ENCODE peak calls at places on chromosomes 16 and 17, in eight cellular contexts. G is left ventricle myocardium inferior, W is RWPE1, X is astrocyte of the spinal cord, R is esophagus squamous epithelium, A is fibroblast of mammary gland, S is BJ, E is WTC11. P is an unnamed sample.

GRCh38 chr17:19728114-19728495 is 11.7 kb upstream of the SLC47A2 start:
- DNase-seq in A (peak), E (no peak), W (peak), G (peak), X (peak), R (no peak), S (peak), P (peak)

GRCh38 chr17:55664287-55664686 is 58.4 kb downstream of the TMEM100 start:
- DNase-seq in R (no peak), X (no peak), S (no peak), A (no peak), E (no peak), G (no peak), W (no peak), P (no peak)

GRCh38 chr16:90008708-90009145 is 10.5 kb downstream of the DBNDD1 start:
- DNase-seq in S (no peak), G (no peak), W (no peak), A (no peak), E (no peak), R (no peak), X (peak), P (no peak)

GRCh38 chr17:43467981-43468541 is 15.7 kb upstream of the DHX8 start:
- DNase-seq in E (no peak), S (peak), A (peak), W (peak), R (no peak), X (peak), G (no peak), P (no peak)

GRCh38 chr16:28923652-28924398 is 1.2 kb downstream of the RABEP2 start:
- DNase-seq in W (no peak), S (no peak), R (no peak), E (no peak), X (no peak), G (no peak), A (no peak), P (no peak)

GRCh38 chr17:1959871-1960569 is 65.1 kb downstream of the RTN4RL1 start:
- DNase-seq in E (no peak), G (no peak), X (no peak), A (peak), R (no peak), W (no peak), S (no peak), P (no peak)

GRCh38 chr17:74804683-74805082 is 28.5 kb upstream of the NAT9 start:
- DNase-seq in R (no peak), A (no peak), G (no peak), E (no peak), S (no peak), W (no peak), X (no peak), P (no peak)

GRCh38 chr16:1485847-1486496 is 2.8 kb downstream of the PTX4 start:
- DNase-seq in W (no peak), S (no peak), R (no peak), X (no peak), G (no peak), A (no peak), E (no peak), P (peak)

GRCh38 chr17:10271004-10271620 is 72.7 kb upstream of the GAS7 start:
- DNase-seq in S (no peak), W (no peak), A (peak), X (no peak), G (no peak), E (no peak), R (no peak), P (no peak)

GRCh38 chr16:2238396-2239230 is 2.4 kb downstream of the DNASE1L2 start:
- DNase-seq in G (no peak), R (no peak), A (no peak), X (no peak), S (no peak), W (no peak), E (peak), P (no peak)

GRCh38 chr17:28043296-28043695 is 819 bp downstream of the NLK start:
- DNase-seq in A (no peak), X (no peak), E (no peak), W (no peak), S (no peak), R (no peak), G (no peak), P (no peak)

GRCh38 chr17:27473190-27473747 is 17.0 kb downstream of the KSR1 start:
- DNase-seq in R (no peak), A (no peak), X (no peak), E (no peak), S (no peak), G (no peak), W (no peak), P (no peak)

GRCh38 chr16:51767564-51767963 is 616.5 kb upstream of the SALL1 start:
- DNase-seq in E (no peak), S (no peak), A (no peak), R (no peak), W (no peak), X (no peak), G (no peak), P (no peak)

GRCh38 chr16:67184453-67185002 is 765 bp upstream of the MATCAP1 start:
- DNase-seq in W (no peak), A (no peak), R (no peak), X (no peak), G (no peak), S (no peak), E (peak), P (no peak)

GRCh38 chr17:75504347-75505151 is 10.8 kb downstream of the CASKIN2 start:
- DNase-seq in R (no peak), X (no peak), S (no peak), E (peak), A (no peak), G (no peak), W (peak), P (no peak)

GRCh38 chr17:39939588-39940419 is 12.3 kb downstream of the LRRC3C start:
- DNase-seq in A (peak), S (peak), E (no peak), G (no peak), R (no peak), X (peak), W (no peak), P (no peak)

GRCh38 chr16:81060576-81061306 is 16.3 kb downstream of the C16orf46 start:
- DNase-seq in S (no peak), A (no peak), E (no peak), R (no peak), X (no peak), G (no peak), W (no peak), P (no peak)

GRCh38 chr16:13866073-13866472 is 53.9 kb upstream of the ERCC4 start:
- DNase-seq in E (peak), W (peak), R (no peak), A (peak), X (peak), S (no peak), G (peak), P (no peak)

GRCh38 chr17:59328534-59329095 is 2.8 kb upstream of the YPEL2 start:
- DNase-seq in G (no peak), S (no peak), E (no peak), R (no peak), W (no peak), A (no peak), X (no peak), P (no peak)

GRCh38 chr17:70603226-70603625 is 433.9 kb downstream of the KCNJ2 start:
- DNase-seq in E (no peak), R (no peak), W (no peak), X (no peak), A (no peak), S (no peak), G (no peak), P (no peak)

GRCh38 chr16:77223184-77223583 is 24.0 kb downstream of the SYCE1L start:
- DNase-seq in E (peak), A (no peak), X (no peak), R (no peak), W (no peak), G (no peak), S (no peak), P (no peak)
- TF ChIP-seq CTCF in E (peak), A (peak), X (peak), R (no peak), W (no peak), G (no peak), S (peak), P (peak)

DNA sequence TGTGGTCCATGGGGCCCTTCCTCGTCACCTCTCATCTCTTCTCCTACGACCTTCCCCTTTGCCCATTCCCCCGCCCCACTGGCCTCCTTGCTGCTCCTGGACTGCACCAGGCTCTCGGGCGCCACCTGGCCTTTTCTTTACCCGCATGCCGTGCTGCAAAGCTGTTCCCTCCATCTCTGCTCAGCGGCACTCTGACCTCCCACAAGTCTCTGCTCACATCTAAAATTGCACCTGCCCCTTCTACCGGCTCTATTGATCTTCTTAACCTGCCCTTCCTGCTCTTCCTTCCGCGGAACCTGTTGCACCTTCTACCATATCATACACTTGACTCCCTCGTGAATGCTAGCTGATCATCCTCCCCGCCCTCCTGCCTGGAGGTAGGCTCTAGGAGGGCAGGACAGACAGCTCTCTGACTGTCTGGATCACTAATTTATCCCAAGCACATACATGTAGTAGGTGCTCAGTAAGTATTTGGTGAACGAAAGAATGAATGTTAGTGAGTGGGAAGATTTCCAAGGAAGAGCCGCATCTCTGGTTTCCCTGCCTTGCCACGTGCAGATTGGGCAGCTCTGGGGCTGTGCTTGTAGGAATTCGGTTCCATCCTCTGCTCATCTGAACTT is 17.3 kb downstream of the DNAH17 start:
- DNase-seq in A (no peak), X (no peak), S (no peak), E (peak), W (no peak), G (no peak), R (no peak), P (no peak)
- TF ChIP-seq CTCF in A (no peak), X (peak), S (no peak), E (peak), W (no peak), G (peak), R (no peak), P (no peak)

GRCh38 chr16:57723170-57723569 is 12.4 kb upstream of the KATNB1 start:
- DNase-seq in E (no peak), R (no peak), S (no peak), G (no peak), W (no peak), X (no peak), A (peak), P (no peak)
- TF ChIP-seq CTCF in E (no peak), R (peak), S (peak), G (no peak), W (no peak), X (peak), A (peak), P (peak)

DNA sequence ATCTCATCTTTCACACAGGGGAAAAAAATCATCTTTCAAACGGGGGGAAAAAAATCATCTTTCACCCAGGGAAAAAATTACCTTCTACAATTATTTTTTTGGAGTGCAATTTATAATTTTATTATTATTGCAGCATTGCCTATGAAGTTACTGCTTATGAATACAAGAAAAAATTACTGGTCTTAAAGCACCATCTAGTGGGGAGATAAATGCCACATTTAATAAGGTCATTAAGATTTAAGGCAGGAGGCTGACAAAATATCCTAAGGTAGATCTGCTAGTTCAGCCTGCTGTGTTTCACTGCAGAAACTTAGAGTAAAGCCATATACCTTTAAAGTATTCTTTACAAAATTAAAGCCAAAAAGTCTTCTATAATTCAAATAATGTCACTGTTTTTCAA is 13.7 kb downstream of the SHCBP1 start:
- DNase-seq in E (no peak), G (no peak), W (peak), S (no peak), R (no peak), A (peak), X (peak), P (no peak)
- TF ChIP-seq CTCF in E (no peak), G (peak), W (peak), S (peak), R (peak), A (peak), X (peak), P (peak)

P was measured in type B pancreatic cell.